ENCODE peak calls at places on chromosomes 16 and 17, in eight cellular contexts. E is IMR-90, W is spleen, V is stomach, C is esophagus squamous epithelium, J is suprapubic skin, P is body of pancreas, N is gastrocnemius medialis. A is an unnamed sample.

GRCh38 chr16:49483251-49483650 is 109.6 kb downstream of the C16orf78 start:
- DNase-seq in E (no peak), W (peak), V (no peak), C (no peak), J (peak), P (no peak), N (no peak), A (no peak)

GRCh38 chr17:42553161-42553818 is 567 bp downstream of the HSD17B1 start:
- DNase-seq in E (no peak), W (peak), V (no peak), C (no peak), J (no peak), P (no peak), N (no peak), A (no peak)

GRCh38 chr16:57422026-57422944 is 17.7 kb downstream of the CCL17 start:
- DNase-seq in E (peak), W (no peak), V (peak), C (no peak), J (no peak), P (peak), N (no peak), A (peak)

GRCh38 chr17:41907633-41908539 is 10.9 kb downstream of the ACLY start:
- DNase-seq in E (peak), W (no peak), V (no peak), C (no peak), J (no peak), P (peak), N (no peak), A (no peak)

GRCh38 chr17:74591503-74591902 is 580 bp downstream of the CD300LD start:
- DNase-seq in E (no peak), W (no peak), V (no peak), C (no peak), J (no peak), P (no peak), N (no peak), A (no peak)

GRCh38 chr17:304461-304860 is 48.1 kb downstream of the RPH3AL start:
- DNase-seq in E (no peak), W (no peak), V (no peak), C (no peak), J (no peak), P (no peak), N (peak), A (no peak)

GRCh38 chr17:10652984-10653680 is 4.0 kb downstream of the MYH3 start:
- DNase-seq in E (no peak), W (no peak), V (no peak), C (no peak), J (no peak), P (no peak), N (no peak), A (no peak)

GRCh38 chr17:258045-258734 is 76.7 kb upstream of the DOC2B start:
- DNase-seq in E (no peak), W (peak), V (no peak), C (no peak), J (peak), P (peak), N (no peak), A (peak)

GRCh38 chr17:22490399-22490798 is 798.1 kb downstream of the KCNJ18 start:
- DNase-seq in E (no peak), W (no peak), V (no peak), C (no peak), J (no peak), P (no peak), N (no peak), A (peak)

GRCh38 chr17:38697061-38697820 is 7.8 kb upstream of the MLLT6 start:
- DNase-seq in E (no peak), W (no peak), V (no peak), C (no peak), J (no peak), P (no peak), N (no peak), A (no peak)

GRCh38 chr17:52124561-52124960 is 34.0 kb downstream of the CA10 start:
- DNase-seq in E (no peak), W (no peak), V (no peak), C (no peak), J (no peak), P (no peak), N (no peak), A (no peak)

GRCh38 chr16:53220585-53220984 is 165.8 kb downstream of the CHD9 start:
- DNase-seq in E (peak), W (no peak), V (no peak), C (no peak), J (no peak), P (no peak), N (no peak), A (no peak)

GRCh38 chr16:86951831-86952598 is 365.2 kb downstream of the C16orf95 start:
- DNase-seq in E (peak), W (no peak), V (no peak), C (no peak), J (no peak), P (no peak), N (peak), A (no peak)

GRCh38 chr16:83826146-83826913 is 18.6 kb downstream of the HSBP1 start:
- DNase-seq in E (peak), W (peak), V (peak), C (no peak), J (peak), P (peak), N (peak), A (peak)

GRCh38 chr17:42288078-42288984 is at the start of gene STAT5A:
- DNase-seq in E (peak), W (peak), V (peak), C (peak), J (peak), P (peak), N (peak), A (peak)

GRCh38 chr17:62615503-62615902 is 12.0 kb upstream of the MRC2 start:
- DNase-seq in E (no peak), W (no peak), V (no peak), C (no peak), J (no peak), P (no peak), N (no peak), A (no peak)

DNA sequence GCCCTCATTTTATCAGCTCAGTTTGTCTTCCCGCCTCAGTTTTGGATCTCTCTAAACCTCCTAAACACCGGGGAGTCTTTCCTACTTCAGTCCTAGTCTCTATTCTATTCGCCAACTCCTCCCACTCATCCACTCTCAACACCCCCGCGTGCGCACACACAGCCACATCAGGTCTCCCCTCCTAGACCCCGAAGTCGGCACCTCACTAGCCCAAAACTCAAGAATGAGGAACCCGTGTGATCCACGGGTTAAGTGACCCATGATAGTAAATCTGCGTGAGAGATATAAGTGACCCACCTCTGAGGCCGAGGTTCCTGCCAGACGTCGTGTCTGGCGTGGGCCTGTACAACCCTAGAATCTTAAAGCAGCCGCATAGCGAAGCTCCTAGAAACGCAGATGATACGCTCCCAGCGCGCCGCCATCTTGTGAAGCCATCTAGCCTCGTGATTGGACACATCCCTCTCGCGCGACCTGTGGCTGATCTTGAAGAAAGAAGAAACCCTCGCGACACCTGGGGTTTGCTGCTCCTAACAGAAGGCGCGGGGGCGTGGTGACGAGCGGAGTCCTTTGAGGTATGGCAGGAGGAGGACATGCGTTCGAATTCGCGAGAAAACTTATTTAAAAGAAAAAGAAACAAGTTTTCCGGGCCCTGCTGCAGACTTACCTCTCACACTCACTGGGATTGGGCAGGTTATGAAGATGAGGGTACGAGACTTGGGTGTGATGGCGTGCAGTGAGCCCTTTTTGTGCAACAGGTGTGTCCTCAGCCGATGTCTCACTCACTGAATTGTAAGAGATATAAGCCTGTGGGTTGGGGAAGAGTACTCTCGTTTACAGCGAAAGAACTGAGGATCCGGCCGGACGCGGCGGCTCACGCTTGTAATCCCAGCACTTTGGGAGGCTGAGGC is at the start of gene METTL16:
- DNase-seq in E (peak), W (peak), V (peak), C (peak), J (peak), P (peak), N (peak), A (peak)
- TF ChIP-seq POLR2A in E (peak), W (no peak), V (peak), C (peak), J (no peak), P (peak), N (peak), A (no peak)

DNA sequence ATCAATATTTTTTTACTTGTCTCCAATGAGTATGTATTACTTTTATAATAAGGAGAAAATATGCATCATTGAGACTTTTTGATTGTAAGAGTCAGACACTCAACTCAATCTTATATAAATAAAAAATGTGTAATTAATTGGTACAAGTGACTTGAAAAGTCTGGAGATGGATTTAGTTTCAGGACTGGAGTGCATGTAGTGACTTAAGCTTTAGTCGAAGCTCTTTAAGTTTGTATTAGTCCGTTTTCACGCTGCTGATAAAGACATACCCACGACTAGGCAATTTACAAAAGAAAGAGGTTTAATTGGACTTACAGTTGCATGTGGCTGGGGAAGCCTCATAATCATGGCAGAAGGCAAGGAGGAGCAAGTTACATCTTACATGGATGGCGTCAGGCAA is 60.7 kb upstream of the NKD1 start:
- DNase-seq in E (no peak), W (no peak), V (no peak), C (no peak), J (no peak), P (no peak), N (no peak), A (no peak)
- H3K4me3 ChIP-seq in E (no peak), W (no peak), V (no peak), C (no peak), J (no peak), P (no peak), N (no peak), A (no peak)

DNA sequence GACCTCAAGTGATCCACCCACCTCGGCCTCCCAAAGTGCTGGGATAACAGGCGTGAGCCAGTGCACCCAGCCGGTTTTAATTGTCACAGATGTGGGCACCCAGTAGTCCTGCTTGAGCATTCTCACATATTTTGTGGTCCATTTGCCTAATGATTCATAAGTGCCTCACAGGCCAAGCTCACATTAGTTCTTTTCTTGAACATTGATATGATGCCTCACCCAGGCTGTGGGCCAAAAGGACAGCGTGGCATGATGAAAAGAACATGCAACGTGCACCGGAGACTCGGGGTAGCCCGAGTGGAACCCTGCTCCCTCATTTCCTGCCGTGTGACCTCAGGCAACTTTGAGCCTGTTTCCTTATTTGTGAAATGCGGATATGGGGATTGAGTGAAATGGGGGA is 181.9 kb downstream of the SNX29 start:
- DNase-seq in E (peak), W (peak), V (no peak), C (no peak), J (no peak), P (no peak), N (no peak), A (no peak)
- TF ChIP-seq CTCF in E (no peak), W (no peak), V (no peak), C (no peak), J (no peak), P (no peak), N (no peak), A (no peak)

GRCh38 chr16:27441998-27442397 is 40.0 kb downstream of the IL21R start:
- DNase-seq in E (no peak), W (peak), V (no peak), C (no peak), J (peak), P (no peak), N (no peak), A (no peak)
- TF ChIP-seq POLR2A in E (no peak), W (no peak), V (no peak), C (no peak), J (no peak), P (no peak), N (no peak), A (no peak)

GRCh38 chr17:16488572-16488997 is 3.4 kb downstream of the LRRC75A start:
- DNase-seq in E (no peak), W (no peak), V (peak), C (no peak), J (no peak), P (peak), N (no peak), A (no peak)

GRCh38 chr17:16492613-16493290 is 759 bp upstream of the LRRC75A start:
- DNase-seq in E (no peak), W (no peak), V (no peak), C (no peak), J (no peak), P (no peak), N (no peak), A (no peak)

GRCh38 chr17:16493470-16494048 is 1.6 kb upstream of the LRRC75A start:
- DNase-seq in E (no peak), W (no peak), V (no peak), C (no peak), J (no peak), P (no peak), N (no peak), A (no peak)

GRCh38 chr17:16491703-16492612 is at the start of gene LRRC75A:
- DNase-seq in E (peak), W (peak), V (peak), C (no peak), J (no peak), P (peak), N (no peak), A (no peak)

DNA sequence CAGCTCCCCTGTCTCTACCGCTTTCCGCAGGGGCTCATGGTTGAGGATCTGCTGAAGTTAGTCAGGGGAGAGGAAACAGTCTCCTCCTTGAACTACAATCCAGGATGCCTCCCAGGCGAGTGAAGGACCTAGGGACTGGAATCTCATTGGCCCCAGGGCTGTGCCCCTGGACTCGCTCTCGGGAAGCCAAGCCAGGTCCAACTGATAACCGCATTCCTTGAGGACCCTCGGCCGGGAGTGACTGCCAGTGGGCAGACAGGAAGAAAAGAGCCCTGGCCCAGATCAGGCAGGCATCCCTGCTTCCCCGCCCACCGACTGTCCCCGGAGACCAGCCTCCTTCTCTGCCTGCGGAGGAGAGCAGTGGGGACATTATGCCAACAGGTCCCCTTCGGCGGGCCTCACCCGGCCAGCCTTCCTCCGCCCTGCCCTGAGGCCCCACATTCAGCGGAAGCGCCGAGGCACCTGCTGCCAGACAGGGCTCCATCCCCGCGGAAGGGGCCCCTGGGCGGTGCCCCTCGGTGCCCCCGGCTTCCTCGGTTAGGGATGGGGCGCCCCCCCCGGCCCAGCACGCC is 776 bp downstream of the LRRC75A start:
- DNase-seq in E (no peak), W (peak), V (peak), C (no peak), J (no peak), P (no peak), N (no peak), A (no peak)
- H3K4me3 ChIP-seq in E (peak), W (peak), V (peak), C (peak), J (peak), P (peak), N (peak), A (peak)

GRCh38 chr16:35525979-35526590 is 2066.7 kb downstream of the TP53TG3F start:
- DNase-seq in E (no peak), W (no peak), V (no peak), C (no peak), J (no peak), P (no peak), N (no peak), A (no peak)
- TF ChIP-seq CTCF in E (no peak), W (no peak), V (no peak), C (no peak), J (no peak), P (no peak), N (no peak), A (no peak)

DNA sequence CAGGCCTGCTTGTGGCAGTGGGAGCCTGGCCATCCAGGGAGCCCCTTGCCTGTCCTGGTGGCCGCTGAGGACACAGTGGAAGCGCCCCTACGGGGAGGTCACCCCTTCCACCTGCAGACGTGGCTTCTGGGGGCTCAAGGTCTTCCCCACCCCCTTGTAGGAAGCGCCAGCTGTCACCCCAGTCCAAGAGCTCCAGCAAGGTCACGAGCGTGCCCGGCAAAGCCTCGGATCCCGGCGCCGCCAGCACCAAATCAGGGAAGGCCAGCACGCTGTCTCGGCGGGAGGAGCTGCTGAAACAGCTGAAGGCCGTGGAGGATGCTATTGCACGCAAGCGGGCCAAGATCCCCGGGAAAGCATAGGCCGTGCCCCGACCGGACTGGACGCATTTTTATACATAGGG is 7.4 kb upstream of the IL17C start:
- DNase-seq in E (no peak), W (no peak), V (no peak), C (no peak), J (no peak), P (no peak), N (no peak), A (no peak)
- TF ChIP-seq POLR2A in E (no peak), W (no peak), V (no peak), C (no peak), J (no peak), P (no peak), N (no peak), A (no peak)

GRCh38 chr16:12904041-12904671 is 2.8 kb downstream of the SHISA9 start:
- DNase-seq in E (no peak), W (no peak), V (no peak), C (no peak), J (no peak), P (no peak), N (no peak), A (no peak)
- H3K4me3 ChIP-seq in E (no peak), W (no peak), V (no peak), C (no peak), J (no peak), P (no peak), N (no peak), A (no peak)

GRCh38 chr17:76189741-76190140 is 48.7 kb upstream of the FOXJ1 start:
- DNase-seq in E (no peak), W (no peak), V (no peak), C (no peak), J (no peak), P (no peak), N (no peak), A (no peak)
- TF ChIP-seq CTCF in E (no peak), W (no peak), V (no peak), C (no peak), J (no peak), P (no peak), N (no peak), A (no peak)

GRCh38 chr17:32487460-32488176 is 825 bp downstream of the CDK5R1 start:
- DNase-seq in E (no peak), W (peak), V (no peak), C (no peak), J (no peak), P (no peak), N (no peak), A (no peak)
- TF ChIP-seq POLR2A in E (no peak), W (no peak), V (no peak), C (no peak), J (no peak), P (no peak), N (no peak), A (no peak)